ENCODE peak calls at places on chromosomes 2 and 18, in five cellular contexts. One of them, this sample, is unnamed.
A peak's percentile ranks its signal among the peaks of the same experiment; 100 is the strongest.

GRCh38 chr2:8676191-8676914 is 5.5 kb upstream of the ID2 start:
- DNase-seq in A549: no peak
- DNase-seq in H1: peak; percentile 69
- DNase-seq in HepG2: no peak
- DNase-seq in K562: no peak
- DNase-seq in this sample: peak; percentile 48

GRCh38 chr2:22281033-22281432 is 1103.9 kb upstream of the KLHL29 start:
- DNase-seq in HepG2: no peak
- DNase-seq in H1: no peak
- DNase-seq in A549: no peak
- DNase-seq in K562: no peak
- DNase-seq in this sample: no peak

GRCh38 chr2:177171418-177171865 is 41.2 kb upstream of the HNRNPA3 start:
- DNase-seq in K562: no peak
- DNase-seq in HepG2: no peak
- DNase-seq in A549: no peak
- DNase-seq in H1: no peak
- DNase-seq in this sample: no peak

GRCh38 chr18:78721281-78721949 is 258.2 kb upstream of the SALL3 start:
- DNase-seq in A549: no peak
- DNase-seq in H1: peak; percentile 54
- DNase-seq in HepG2: no peak
- DNase-seq in K562: no peak
- DNase-seq in this sample: peak; percentile 28

GRCh38 chr2:37005118-37005868 is 39.0 kb upstream of the STRN start:
- DNase-seq in K562: peak; percentile 59
- DNase-seq in A549: peak; percentile 40
- DNase-seq in HepG2: peak; percentile 33
- DNase-seq in H1: no peak
- DNase-seq in this sample: no peak

GRCh38 chr2:70981866-70982810 is 3.7 kb downstream of the ANKRD53 start:
- DNase-seq in HepG2: no peak
- DNase-seq in A549: no peak
- DNase-seq in K562: no peak
- DNase-seq in H1: no peak
- DNase-seq in this sample: peak; percentile 7

GRCh38 chr2:128416366-128416765 is 97.7 kb upstream of the HS6ST1 start:
- DNase-seq in HepG2: no peak
- DNase-seq in A549: no peak
- DNase-seq in K562: no peak
- DNase-seq in H1: peak; percentile 46
- DNase-seq in this sample: no peak

GRCh38 chr2:28538652-28539051 is 42.8 kb downstream of the PLB1 start:
- DNase-seq in K562: no peak
- DNase-seq in HepG2: no peak
- DNase-seq in H1: no peak
- DNase-seq in A549: no peak
- DNase-seq in this sample: no peak

GRCh38 chr2:47360937-47361336 is 42.0 kb upstream of the MSH2 start:
- DNase-seq in A549: peak; percentile 79
- DNase-seq in H1: no peak
- DNase-seq in K562: no peak
- DNase-seq in HepG2: peak; percentile 76
- DNase-seq in this sample: no peak

GRCh38 chr18:24491882-24492281 is 31.4 kb downstream of the HRH4 start:
- DNase-seq in HepG2: no peak
- DNase-seq in A549: no peak
- DNase-seq in H1: no peak
- DNase-seq in K562: no peak
- DNase-seq in this sample: no peak

GRCh38 chr18:63146185-63146584 is 173.4 kb downstream of the BCL2 start:
- DNase-seq in A549: no peak
- DNase-seq in HepG2: no peak
- DNase-seq in H1: no peak
- DNase-seq in K562: no peak
- DNase-seq in this sample: no peak

GRCh38 chr2:65053199-65053598 is 3.0 kb upstream of the CEP68 start:
- DNase-seq in H1: no peak
- DNase-seq in HepG2: no peak
- DNase-seq in K562: no peak
- DNase-seq in A549: no peak
- DNase-seq in this sample: no peak

GRCh38 chr2:52658598-52658997 is 1109.0 kb upstream of the CHAC2 start:
- DNase-seq in HepG2: no peak
- DNase-seq in K562: no peak
- DNase-seq in A549: no peak
- DNase-seq in H1: no peak
- DNase-seq in this sample: no peak

GRCh38 chr2:68939962-68940361 is 12.7 kb downstream of the GKN2 start:
- DNase-seq in A549: no peak
- DNase-seq in HepG2: no peak
- DNase-seq in H1: no peak
- DNase-seq in K562: no peak
- DNase-seq in this sample: no peak

GRCh38 chr2:10584242-10584753 is 105.5 kb downstream of the NOL10 start:
- DNase-seq in HepG2: peak; percentile 67
- DNase-seq in H1: no peak
- DNase-seq in K562: no peak
- DNase-seq in A549: peak; percentile 77
- DNase-seq in this sample: no peak

GRCh38 chr2:236972491-236973379 is 113.0 kb upstream of the COPS8 start:
- DNase-seq in K562: no peak
- DNase-seq in A549: peak; percentile 58
- DNase-seq in HepG2: peak; percentile 76
- DNase-seq in H1: no peak
- DNase-seq in this sample: peak; percentile 39

GRCh38 chr2:224413381-224413780 is 11.5 kb upstream of the FAM124B start:
- DNase-seq in H1: no peak
- DNase-seq in K562: no peak
- DNase-seq in A549: no peak
- DNase-seq in HepG2: no peak
- DNase-seq in this sample: no peak

GRCh38 chr2:224416656-224417360 is 14.9 kb upstream of the FAM124B start:
- DNase-seq in A549: no peak
- DNase-seq in K562: no peak
- DNase-seq in H1: no peak
- DNase-seq in HepG2: no peak
- DNase-seq in this sample: no peak

GRCh38 chr2:224408676-224409075 is 6.8 kb upstream of the FAM124B start:
- DNase-seq in K562: no peak
- DNase-seq in H1: no peak
- DNase-seq in HepG2: no peak
- DNase-seq in A549: no peak
- DNase-seq in this sample: no peak

GRCh38 chr2:224410946-224411561 is 9.1 kb upstream of the FAM124B start:
- DNase-seq in H1: no peak
- DNase-seq in HepG2: no peak
- DNase-seq in K562: no peak
- DNase-seq in A549: no peak
- DNase-seq in this sample: no peak

DNA sequence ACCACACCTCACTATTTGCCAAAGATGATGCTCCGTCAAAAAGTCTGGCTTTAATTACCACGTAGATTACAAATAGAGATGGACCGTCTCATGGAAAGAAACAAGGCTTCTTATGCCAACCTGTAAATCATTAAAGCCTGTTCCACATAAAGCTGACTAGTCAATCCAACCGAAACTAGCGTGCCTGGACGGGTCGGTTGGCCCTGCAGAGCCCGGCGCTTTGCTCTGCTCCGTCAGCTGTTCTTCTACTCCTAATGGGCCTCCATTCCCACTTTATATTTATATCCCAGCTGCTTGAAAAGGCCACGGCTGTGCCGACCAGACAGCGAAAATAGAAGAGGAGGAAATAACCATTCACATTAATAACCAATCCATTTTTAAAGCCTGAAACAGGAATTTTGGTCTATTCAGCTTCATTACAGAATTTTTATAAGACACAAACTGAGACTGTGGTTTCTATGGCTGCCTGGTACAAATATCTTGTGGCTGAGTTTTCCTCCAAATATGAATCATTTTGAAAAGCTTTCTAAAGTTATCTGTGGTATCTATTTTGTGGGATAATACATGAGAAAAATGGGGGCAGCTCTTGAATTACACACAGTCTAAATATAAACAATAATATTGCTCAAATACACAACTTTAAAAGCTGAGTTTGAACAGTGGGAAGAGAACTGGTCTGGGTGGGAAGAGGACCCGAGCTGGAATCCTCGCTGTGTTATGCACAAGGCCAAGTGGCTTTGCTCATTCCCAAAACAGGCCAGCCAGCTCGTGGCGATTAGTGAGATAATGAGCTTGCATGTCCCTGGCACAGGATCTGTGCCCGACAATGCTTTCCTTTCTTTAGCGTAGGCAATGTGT is 10.4 kb upstream of the FAM124B start:
- DNase-seq in H1: no peak
- DNase-seq in HepG2: no peak
- DNase-seq in A549: no peak
- DNase-seq in K562: no peak
- DNase-seq in this sample: no peak
- TF ChIP-seq JUN in H1: no peak
- TF ChIP-seq JUN in HepG2: no peak
- TF ChIP-seq JUN in A549: no peak
- TF ChIP-seq JUN in K562: no peak
- TF ChIP-seq JUN in this sample: no peak

DNA sequence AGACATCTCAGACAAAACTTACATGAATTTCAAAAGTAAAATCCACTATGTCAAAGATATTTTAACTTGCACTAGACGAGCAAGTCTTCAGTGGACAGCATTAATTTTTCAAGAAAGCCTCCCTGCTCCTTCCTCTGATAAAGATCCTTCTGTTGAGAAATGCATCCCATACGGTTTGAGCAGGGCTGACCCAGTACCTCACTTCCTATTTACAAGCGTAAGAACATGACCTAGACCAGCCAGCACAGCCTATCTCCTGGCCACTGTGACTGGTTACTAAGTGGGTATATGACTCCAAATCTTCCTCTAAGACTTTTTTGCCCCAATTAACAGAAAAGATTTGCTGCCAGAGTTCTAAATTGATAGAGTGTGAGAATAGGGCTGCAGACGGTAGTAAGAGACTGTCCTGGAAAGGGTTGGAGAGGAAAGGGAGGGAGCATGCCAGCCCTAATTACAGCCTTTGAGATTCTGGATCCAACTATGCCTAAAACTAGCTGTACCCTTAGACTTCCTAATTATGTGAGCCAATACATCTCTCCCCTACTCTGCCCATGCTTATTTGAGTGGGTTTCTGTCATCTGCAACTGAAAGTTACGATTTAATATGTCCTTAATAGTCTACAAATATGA is 108.4 kb downstream of the PRELID3A start:
- DNase-seq in HepG2: no peak
- DNase-seq in H1: no peak
- DNase-seq in K562: peak; percentile 40
- DNase-seq in A549: no peak
- DNase-seq in this sample: no peak
- TF ChIP-seq JUN in HepG2: no peak
- TF ChIP-seq JUN in H1: no peak
- TF ChIP-seq JUN in K562: no peak
- TF ChIP-seq JUN in A549: no peak
- TF ChIP-seq JUN in this sample: no peak

GRCh38 chr2:143226714-143227541 is 97.7 kb downstream of the ARHGAP15 start:
- DNase-seq in A549: no peak
- DNase-seq in HepG2: no peak
- DNase-seq in K562: no peak
- DNase-seq in H1: no peak
- DNase-seq in this sample: no peak

GRCh38 chr2:143229952-143230351 is 100.7 kb downstream of the ARHGAP15 start:
- DNase-seq in K562: no peak
- DNase-seq in H1: no peak
- DNase-seq in HepG2: no peak
- DNase-seq in A549: no peak
- DNase-seq in this sample: peak; percentile 29

GRCh38 chr2:143229411-143229810 is 100.2 kb downstream of the ARHGAP15 start:
- DNase-seq in HepG2: no peak
- DNase-seq in A549: no peak
- DNase-seq in H1: peak; percentile 46
- DNase-seq in K562: no peak
- DNase-seq in this sample: no peak

GRCh38 chr2:143231257-143231650 is 102.0 kb downstream of the ARHGAP15 start:
- DNase-seq in K562: no peak
- DNase-seq in HepG2: no peak
- DNase-seq in A549: no peak
- DNase-seq in H1: no peak
- DNase-seq in this sample: no peak

DNA sequence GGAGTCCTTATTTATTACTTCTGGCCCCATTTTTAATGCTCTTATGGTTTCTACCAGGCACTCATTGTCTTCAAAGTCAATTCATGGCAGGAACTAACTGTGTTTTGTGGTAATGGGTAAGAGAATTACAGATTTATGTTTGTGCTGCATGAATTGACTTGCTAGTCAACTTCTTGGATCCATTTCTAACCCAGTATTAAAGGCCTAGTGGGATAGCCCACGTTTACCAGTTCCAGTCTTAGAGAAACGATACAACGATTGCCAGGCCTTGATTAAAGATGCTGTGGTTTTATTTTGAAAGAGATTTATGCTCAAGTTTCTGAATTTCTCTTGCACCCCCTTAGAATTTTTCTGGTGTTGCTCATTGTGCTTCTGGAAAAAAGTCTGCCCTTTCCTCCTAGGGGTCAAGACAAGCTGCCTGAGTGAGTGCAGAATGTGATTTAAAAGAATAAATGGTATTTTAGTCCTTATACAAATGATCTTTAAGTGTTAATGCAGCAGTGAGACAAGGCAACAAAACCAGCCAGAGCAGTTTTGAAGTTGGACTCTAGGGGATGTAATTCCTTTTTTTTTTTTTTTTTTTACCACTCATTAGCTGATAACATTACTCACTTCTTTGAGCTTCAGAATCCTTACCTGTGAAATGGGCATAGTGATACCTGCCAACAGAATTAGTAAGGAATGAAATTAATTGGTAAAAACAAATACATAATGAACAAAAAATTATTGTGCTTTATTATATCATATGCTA is 101.5 kb downstream of the ARHGAP15 start:
- DNase-seq in A549: no peak
- DNase-seq in H1: no peak
- DNase-seq in HepG2: no peak
- DNase-seq in K562: no peak
- DNase-seq in this sample: no peak
- TF ChIP-seq JUN in A549: no peak
- TF ChIP-seq JUN in H1: no peak
- TF ChIP-seq JUN in HepG2: no peak
- TF ChIP-seq JUN in K562: no peak
- TF ChIP-seq JUN in this sample: no peak

GRCh38 chr18:23156134-23156533 is 20.8 kb downstream of the CABLES1 start:
- DNase-seq in HepG2: no peak
- DNase-seq in K562: no peak
- DNase-seq in H1: no peak
- DNase-seq in A549: no peak
- DNase-seq in this sample: no peak

GRCh38 chr18:23155537-23155936 is 20.3 kb downstream of the CABLES1 start:
- DNase-seq in HepG2: no peak
- DNase-seq in K562: no peak
- DNase-seq in A549: no peak
- DNase-seq in H1: no peak
- DNase-seq in this sample: no peak

GRCh38 chr18:23154823-23155517 is 19.7 kb downstream of the CABLES1 start:
- DNase-seq in HepG2: no peak
- DNase-seq in A549: no peak
- DNase-seq in H1: no peak
- DNase-seq in K562: no peak
- DNase-seq in this sample: no peak

GRCh38 chr18:23158884-23159820 is 23.9 kb downstream of the CABLES1 start:
- DNase-seq in A549: no peak
- DNase-seq in K562: no peak
- DNase-seq in H1: no peak
- DNase-seq in HepG2: no peak
- DNase-seq in this sample: no peak

GRCh38 chr18:23158058-23158457 is 22.8 kb downstream of the CABLES1 start:
- DNase-seq in H1: no peak
- DNase-seq in A549: no peak
- DNase-seq in K562: no peak
- DNase-seq in HepG2: no peak
- DNase-seq in this sample: no peak
- TF ChIP-seq JUN in H1: no peak
- TF ChIP-seq JUN in A549: no peak
- TF ChIP-seq JUN in K562: no peak
- TF ChIP-seq JUN in HepG2: no peak
- TF ChIP-seq JUN in this sample: no peak